ENCODE peak calls at places on chromosomes 13 and 19, in eight cellular contexts. One of them, this sample, is unnamed.

GRCh38 chr13:36512771-36513170 is 80.5 kb downstream of the CCNA1 start:
- DNase-seq in EH: no peak
- DNase-seq in ELR: no peak
- DNase-seq in right cardiac atrium: no peak
- DNase-seq in breast epithelium: no peak
- DNase-seq in EL: no peak
- DNase-seq in fibroblast of pulmonary artery: no peak
- DNase-seq in ELF-1: no peak
- DNase-seq in this sample: no peak

GRCh38 chr13:78413887-78414553 is 189.3 kb downstream of the POU4F1 start:
- DNase-seq in ELR: no peak
- DNase-seq in fibroblast of pulmonary artery: no peak
- DNase-seq in breast epithelium: no peak
- DNase-seq in EH: no peak
- DNase-seq in ELF-1: no peak
- DNase-seq in EL: no peak
- DNase-seq in right cardiac atrium: no peak
- DNase-seq in this sample: no peak

GRCh38 chr13:50358221-50358620 is 343.0 kb downstream of the KCNRG start:
- DNase-seq in EL: no peak
- DNase-seq in right cardiac atrium: no peak
- DNase-seq in ELR: no peak
- DNase-seq in EH: no peak
- DNase-seq in breast epithelium: no peak
- DNase-seq in fibroblast of pulmonary artery: peak
- DNase-seq in ELF-1: no peak
- DNase-seq in this sample: peak

GRCh38 chr13:113972451-113973217 is 1.2 kb downstream of the C13orf46 start:
- DNase-seq in breast epithelium: no peak
- DNase-seq in fibroblast of pulmonary artery: no peak
- DNase-seq in ELR: no peak
- DNase-seq in EH: no peak
- DNase-seq in ELF-1: no peak
- DNase-seq in EL: no peak
- DNase-seq in right cardiac atrium: peak
- DNase-seq in this sample: no peak

GRCh38 chr19:45972081-45972943 is 1.4 kb downstream of the NOVA2 start:
- DNase-seq in EH: no peak
- DNase-seq in breast epithelium: no peak
- DNase-seq in EL: no peak
- DNase-seq in ELF-1: no peak
- DNase-seq in fibroblast of pulmonary artery: no peak
- DNase-seq in ELR: no peak
- DNase-seq in right cardiac atrium: no peak
- DNase-seq in this sample: no peak

GRCh38 chr19:41128692-41129091 is 14.5 kb downstream of the CYP2F1 start:
- DNase-seq in breast epithelium: no peak
- DNase-seq in EL: no peak
- DNase-seq in ELF-1: no peak
- DNase-seq in ELR: no peak
- DNase-seq in EH: no peak
- DNase-seq in fibroblast of pulmonary artery: no peak
- DNase-seq in right cardiac atrium: no peak
- DNase-seq in this sample: no peak

GRCh38 chr19:48506138-48506733 is 5.4 kb downstream of the LMTK3 start:
- DNase-seq in EL: peak
- DNase-seq in fibroblast of pulmonary artery: peak
- DNase-seq in ELF-1: peak
- DNase-seq in breast epithelium: no peak
- DNase-seq in ELR: peak
- DNase-seq in right cardiac atrium: peak
- DNase-seq in EH: peak
- DNase-seq in this sample: peak

GRCh38 chr13:46164661-46165060 is 17.3 kb downstream of the LCP1 start:
- DNase-seq in right cardiac atrium: no peak
- DNase-seq in EH: no peak
- DNase-seq in EL: no peak
- DNase-seq in fibroblast of pulmonary artery: no peak
- DNase-seq in ELR: no peak
- DNase-seq in breast epithelium: no peak
- DNase-seq in ELF-1: no peak
- DNase-seq in this sample: no peak

GRCh38 chr13:59483441-59484116 is 680.1 kb downstream of the DIAPH3 start:
- DNase-seq in right cardiac atrium: no peak
- DNase-seq in EL: no peak
- DNase-seq in ELF-1: peak
- DNase-seq in ELR: no peak
- DNase-seq in EH: peak
- DNase-seq in fibroblast of pulmonary artery: peak
- DNase-seq in breast epithelium: no peak
- DNase-seq in this sample: peak

GRCh38 chr19:13830761-13831481 is 35.7 kb downstream of the ZSWIM4 start:
- DNase-seq in EH: peak
- DNase-seq in breast epithelium: no peak
- DNase-seq in right cardiac atrium: peak
- DNase-seq in fibroblast of pulmonary artery: no peak
- DNase-seq in EL: no peak
- DNase-seq in ELR: no peak
- DNase-seq in ELF-1: no peak
- DNase-seq in this sample: peak

GRCh38 chr13:49527123-49527522 is 31.4 kb downstream of the PHF11 start:
- DNase-seq in ELF-1: no peak
- DNase-seq in breast epithelium: no peak
- DNase-seq in EL: no peak
- DNase-seq in fibroblast of pulmonary artery: no peak
- DNase-seq in right cardiac atrium: no peak
- DNase-seq in ELR: no peak
- DNase-seq in EH: no peak
- DNase-seq in this sample: no peak

GRCh38 chr13:95276119-95276505 is 25.1 kb downstream of the ABCC4 start:
- DNase-seq in EH: no peak
- DNase-seq in ELF-1: no peak
- DNase-seq in right cardiac atrium: no peak
- DNase-seq in ELR: no peak
- DNase-seq in EL: no peak
- DNase-seq in breast epithelium: no peak
- DNase-seq in fibroblast of pulmonary artery: no peak
- DNase-seq in this sample: no peak

GRCh38 chr19:40759352-40759751 is 8.3 kb downstream of the SNRPA start:
- DNase-seq in ELR: no peak
- DNase-seq in EL: no peak
- DNase-seq in ELF-1: no peak
- DNase-seq in EH: no peak
- DNase-seq in breast epithelium: no peak
- DNase-seq in right cardiac atrium: no peak
- DNase-seq in fibroblast of pulmonary artery: no peak
- DNase-seq in this sample: no peak